ENCODE peak calls at places on chromosomes 12 and 14, in seven cellular contexts. One of them, this sample, is unnamed.

GRCh38 chr12:26435005-26435404 is 239.6 kb downstream of the SSPN start:
- DNase-seq in transverse colon: no peak
- DNase-seq in ovary: no peak
- DNase-seq in CD4-positive, alpha-beta memory T cell: no peak
- DNase-seq in upper lobe of right lung: no peak
- DNase-seq in SJSA1: no peak
- DNase-seq in psoas muscle: no peak
- DNase-seq in this sample: peak; percentile 11

GRCh38 chr12:123270380-123271181 is 1.1 kb downstream of the CDK2AP1 start:
- DNase-seq in transverse colon: peak; percentile 36
- DNase-seq in ovary: peak; percentile 33
- DNase-seq in CD4-positive, alpha-beta memory T cell: peak; percentile 7
- DNase-seq in upper lobe of right lung: peak; percentile 72
- DNase-seq in SJSA1: no peak
- DNase-seq in psoas muscle: peak; percentile 59
- DNase-seq in this sample: peak; percentile 39

GRCh38 chr12:6667559-6668210 is 4.8 kb upstream of the ING4 start:
- DNase-seq in transverse colon: no peak
- DNase-seq in ovary: no peak
- DNase-seq in CD4-positive, alpha-beta memory T cell: no peak
- DNase-seq in upper lobe of right lung: no peak
- DNase-seq in SJSA1: no peak
- DNase-seq in psoas muscle: no peak
- DNase-seq in this sample: peak; percentile 54

GRCh38 chr14:97274626-97275025 is 477.4 kb downstream of the VRK1 start:
- DNase-seq in transverse colon: no peak
- DNase-seq in ovary: no peak
- DNase-seq in CD4-positive, alpha-beta memory T cell: no peak
- DNase-seq in upper lobe of right lung: no peak
- DNase-seq in SJSA1: no peak
- DNase-seq in psoas muscle: no peak
- DNase-seq in this sample: no peak

GRCh38 chr12:91744613-91745012 is 401.0 kb downstream of the BTG1 start:
- DNase-seq in transverse colon: no peak
- DNase-seq in ovary: no peak
- DNase-seq in CD4-positive, alpha-beta memory T cell: no peak
- DNase-seq in upper lobe of right lung: no peak
- DNase-seq in SJSA1: no peak
- DNase-seq in psoas muscle: no peak
- DNase-seq in this sample: no peak

GRCh38 chr14:63523735-63524408 is 19.3 kb downstream of the PPP2R5E start:
- DNase-seq in transverse colon: no peak
- DNase-seq in ovary: no peak
- DNase-seq in CD4-positive, alpha-beta memory T cell: no peak
- DNase-seq in upper lobe of right lung: no peak
- DNase-seq in SJSA1: no peak
- DNase-seq in psoas muscle: no peak
- DNase-seq in this sample: no peak

GRCh38 chr14:72894623-72895378 is 900 bp upstream of the DPF3 start:
- DNase-seq in transverse colon: peak; percentile 38
- DNase-seq in ovary: peak; percentile 25
- DNase-seq in CD4-positive, alpha-beta memory T cell: peak; percentile 14
- DNase-seq in upper lobe of right lung: no peak
- DNase-seq in SJSA1: no peak
- DNase-seq in psoas muscle: peak; percentile 75
- DNase-seq in this sample: peak; percentile 57

GRCh38 chr12:130650131-130650530 is 66.0 kb downstream of the RIMBP2 start:
- DNase-seq in transverse colon: no peak
- DNase-seq in ovary: no peak
- DNase-seq in CD4-positive, alpha-beta memory T cell: no peak
- DNase-seq in upper lobe of right lung: no peak
- DNase-seq in SJSA1: no peak
- DNase-seq in psoas muscle: no peak
- DNase-seq in this sample: no peak

GRCh38 chr12:230925-231671 is 17.1 kb upstream of the SLC6A12 start:
- DNase-seq in transverse colon: no peak
- DNase-seq in ovary: no peak
- DNase-seq in CD4-positive, alpha-beta memory T cell: no peak
- DNase-seq in upper lobe of right lung: peak; percentile 51
- DNase-seq in SJSA1: peak; percentile 25
- DNase-seq in psoas muscle: no peak
- DNase-seq in this sample: no peak

GRCh38 chr14:48023881-48024280 is 348.5 kb upstream of the MDGA2 start:
- DNase-seq in transverse colon: no peak
- DNase-seq in ovary: no peak
- DNase-seq in CD4-positive, alpha-beta memory T cell: no peak
- DNase-seq in upper lobe of right lung: no peak
- DNase-seq in SJSA1: no peak
- DNase-seq in psoas muscle: no peak
- DNase-seq in this sample: no peak

GRCh38 chr12:9049520-9050133 is 60.3 kb downstream of the KLRG1 start:
- DNase-seq in transverse colon: no peak
- DNase-seq in ovary: no peak
- DNase-seq in CD4-positive, alpha-beta memory T cell: peak; percentile 62
- DNase-seq in upper lobe of right lung: no peak
- DNase-seq in SJSA1: no peak
- DNase-seq in psoas muscle: no peak
- DNase-seq in this sample: peak; percentile 67

GRCh38 chr12:31362759-31363415 is 36.9 kb upstream of the SINHCAF start:
- DNase-seq in transverse colon: peak; percentile 65
- DNase-seq in ovary: no peak
- DNase-seq in CD4-positive, alpha-beta memory T cell: peak; percentile 0
- DNase-seq in upper lobe of right lung: no peak
- DNase-seq in SJSA1: no peak
- DNase-seq in psoas muscle: no peak
- DNase-seq in this sample: peak; percentile 49

GRCh38 chr12:132776816-132777568 is 15.4 kb upstream of the ANKLE2 start:
- DNase-seq in transverse colon: no peak
- DNase-seq in ovary: peak; percentile 81
- DNase-seq in CD4-positive, alpha-beta memory T cell: no peak
- DNase-seq in upper lobe of right lung: no peak
- DNase-seq in SJSA1: no peak
- DNase-seq in psoas muscle: peak; percentile 85
- DNase-seq in this sample: no peak

GRCh38 chr14:61042220-61042619 is 61.2 kb downstream of the SLC38A6 start:
- DNase-seq in transverse colon: no peak
- DNase-seq in ovary: no peak
- DNase-seq in CD4-positive, alpha-beta memory T cell: no peak
- DNase-seq in upper lobe of right lung: no peak
- DNase-seq in SJSA1: no peak
- DNase-seq in psoas muscle: no peak
- DNase-seq in this sample: no peak

GRCh38 chr14:104047761-104048160 is 37.7 kb upstream of the ASPG start:
- DNase-seq in transverse colon: no peak
- DNase-seq in ovary: no peak
- DNase-seq in CD4-positive, alpha-beta memory T cell: no peak
- DNase-seq in upper lobe of right lung: no peak
- DNase-seq in SJSA1: no peak
- DNase-seq in psoas muscle: no peak
- DNase-seq in this sample: no peak
- H3K4me1 ChIP-seq in transverse colon: no peaks in the 10 kb centered on the region
- H3K4me1 ChIP-seq in ovary: no peaks in the 10 kb centered on the region
- H3K4me1 ChIP-seq in CD4-positive, alpha-beta memory T cell: no peaks in the 10 kb centered on the region
- H3K4me1 ChIP-seq in upper lobe of right lung: no peaks in the 10 kb centered on the region
- H3K4me1 ChIP-seq in SJSA1: no peaks in the 10 kb centered on the region
- H3K4me1 ChIP-seq in psoas muscle: no peaks in the 10 kb centered on the region
- H3K4me1 ChIP-seq in this sample: peaks cover 15% of the 10 kb centered on the region

DNA sequence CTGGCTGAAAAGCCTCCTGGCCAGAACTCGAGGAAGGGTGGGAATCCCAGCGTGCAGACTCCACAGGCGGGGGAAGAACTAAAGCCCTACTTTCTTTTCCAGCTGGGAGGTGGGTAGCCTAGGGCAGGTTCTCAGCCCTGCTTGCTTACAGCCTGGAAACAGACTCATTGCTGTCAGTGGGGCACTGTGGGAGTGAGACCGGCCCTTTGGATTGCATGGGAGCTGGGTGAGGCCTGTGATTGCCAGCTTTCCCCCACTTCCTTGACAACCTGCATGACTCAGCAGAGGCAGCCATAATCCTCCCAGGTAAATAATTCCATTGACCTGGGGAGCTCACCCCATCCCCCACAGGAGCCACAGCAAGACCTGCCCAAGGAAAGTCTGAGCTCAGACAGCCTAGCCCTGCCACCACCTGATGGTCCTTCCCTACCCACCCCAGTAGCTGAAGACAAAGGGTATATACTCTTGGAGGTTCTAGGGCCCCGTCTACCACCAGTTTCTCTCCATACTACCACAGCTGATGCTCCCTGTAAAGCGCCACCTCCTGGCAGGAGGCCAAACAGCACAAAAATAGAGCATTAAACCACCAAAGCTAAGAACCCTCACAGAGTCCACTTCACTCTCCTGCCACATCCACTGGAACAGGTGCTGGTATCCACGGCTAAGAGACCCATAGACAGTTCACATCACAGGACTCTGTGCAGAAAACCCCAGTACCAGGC is 294.1 kb downstream of the SEC23A start:
- DNase-seq in transverse colon: peak; percentile 86
- DNase-seq in ovary: no peak
- DNase-seq in CD4-positive, alpha-beta memory T cell: no peak
- DNase-seq in upper lobe of right lung: no peak
- DNase-seq in SJSA1: no peak
- DNase-seq in psoas muscle: no peak
- DNase-seq in this sample: peak; percentile 55
- H3K4me3 ChIP-seq in transverse colon: no peak overlapping the region
- H3K4me3 ChIP-seq in ovary: no peak overlapping the region
- H3K4me3 ChIP-seq in CD4-positive, alpha-beta memory T cell: no peak overlapping the region
- H3K4me3 ChIP-seq in upper lobe of right lung: no peak overlapping the region
- H3K4me3 ChIP-seq in SJSA1: no peak overlapping the region
- H3K4me3 ChIP-seq in psoas muscle: no peak overlapping the region
- H3K4me3 ChIP-seq in this sample: no peak overlapping the region

GRCh38 chr12:110287986-110288385 is 6.9 kb downstream of the ATP2A2 start:
- DNase-seq in transverse colon: no peak
- DNase-seq in ovary: no peak
- DNase-seq in CD4-positive, alpha-beta memory T cell: no peak
- DNase-seq in upper lobe of right lung: no peak
- DNase-seq in SJSA1: no peak
- DNase-seq in psoas muscle: no peak
- DNase-seq in this sample: no peak

GRCh38 chr12:110284597-110284996 is 3.5 kb downstream of the ATP2A2 start:
- DNase-seq in transverse colon: no peak
- DNase-seq in ovary: no peak
- DNase-seq in CD4-positive, alpha-beta memory T cell: no peak
- DNase-seq in upper lobe of right lung: no peak
- DNase-seq in SJSA1: no peak
- DNase-seq in psoas muscle: no peak
- DNase-seq in this sample: no peak

GRCh38 chr12:110282956-110283817 is 2.1 kb downstream of the ATP2A2 start:
- DNase-seq in transverse colon: no peak
- DNase-seq in ovary: no peak
- DNase-seq in CD4-positive, alpha-beta memory T cell: no peak
- DNase-seq in upper lobe of right lung: no peak
- DNase-seq in SJSA1: no peak
- DNase-seq in psoas muscle: no peak
- DNase-seq in this sample: no peak

GRCh38 chr12:110289711-110290078 is 8.6 kb downstream of the ATP2A2 start:
- DNase-seq in transverse colon: no peak
- DNase-seq in ovary: no peak
- DNase-seq in CD4-positive, alpha-beta memory T cell: no peak
- DNase-seq in upper lobe of right lung: no peak
- DNase-seq in SJSA1: no peak
- DNase-seq in psoas muscle: no peak
- DNase-seq in this sample: no peak

DNA sequence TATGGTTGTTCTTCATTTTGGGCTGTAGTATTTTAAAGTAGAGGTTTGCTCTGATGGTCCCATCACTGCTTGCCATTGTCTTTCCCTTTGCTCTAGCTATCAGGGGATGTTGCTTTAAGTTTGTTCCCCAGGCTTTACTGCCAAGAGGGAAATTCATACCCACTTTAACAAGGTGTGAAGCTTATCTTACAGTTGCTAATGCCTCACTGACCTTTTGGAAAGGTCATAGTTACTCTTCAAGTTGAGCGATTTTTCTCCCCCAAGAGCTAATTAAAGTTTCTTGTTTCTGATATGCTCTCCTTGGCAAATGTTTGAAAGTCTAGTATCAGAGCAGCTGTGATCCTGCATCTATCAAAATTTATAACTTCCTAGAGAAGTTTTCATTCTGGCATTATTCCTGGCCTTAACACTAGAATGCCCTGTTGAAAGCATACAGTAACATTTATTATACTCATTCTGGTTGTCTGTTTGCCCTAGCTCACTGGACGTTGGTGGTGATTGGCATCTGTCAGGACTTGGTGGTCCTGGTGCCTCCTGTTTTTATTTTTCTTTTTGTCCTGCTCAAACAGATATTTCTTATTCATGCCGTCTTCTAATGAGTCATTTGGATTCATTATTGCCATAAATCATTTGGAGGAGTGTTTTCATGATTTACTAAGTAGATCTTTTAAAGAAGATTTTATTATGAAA is 8.1 kb downstream of the ATP2A2 start:
- DNase-seq in transverse colon: no peak
- DNase-seq in ovary: no peak
- DNase-seq in CD4-positive, alpha-beta memory T cell: no peak
- DNase-seq in upper lobe of right lung: no peak
- DNase-seq in SJSA1: no peak
- DNase-seq in psoas muscle: no peak
- DNase-seq in this sample: no peak
- H3K4me1 ChIP-seq in transverse colon: peaks cover 42% of the 10 kb centered on the region
- H3K4me1 ChIP-seq in ovary: peaks cover 7% of the 10 kb centered on the region
- H3K4me1 ChIP-seq in CD4-positive, alpha-beta memory T cell: peaks cover 60% of the 10 kb centered on the region
- H3K4me1 ChIP-seq in upper lobe of right lung: peaks cover 35% of the 10 kb centered on the region
- H3K4me1 ChIP-seq in SJSA1: no peaks in the 10 kb centered on the region
- H3K4me1 ChIP-seq in psoas muscle: peaks cover 20% of the 10 kb centered on the region
- H3K4me1 ChIP-seq in this sample: peaks cover 23% of the 10 kb centered on the region

DNA sequence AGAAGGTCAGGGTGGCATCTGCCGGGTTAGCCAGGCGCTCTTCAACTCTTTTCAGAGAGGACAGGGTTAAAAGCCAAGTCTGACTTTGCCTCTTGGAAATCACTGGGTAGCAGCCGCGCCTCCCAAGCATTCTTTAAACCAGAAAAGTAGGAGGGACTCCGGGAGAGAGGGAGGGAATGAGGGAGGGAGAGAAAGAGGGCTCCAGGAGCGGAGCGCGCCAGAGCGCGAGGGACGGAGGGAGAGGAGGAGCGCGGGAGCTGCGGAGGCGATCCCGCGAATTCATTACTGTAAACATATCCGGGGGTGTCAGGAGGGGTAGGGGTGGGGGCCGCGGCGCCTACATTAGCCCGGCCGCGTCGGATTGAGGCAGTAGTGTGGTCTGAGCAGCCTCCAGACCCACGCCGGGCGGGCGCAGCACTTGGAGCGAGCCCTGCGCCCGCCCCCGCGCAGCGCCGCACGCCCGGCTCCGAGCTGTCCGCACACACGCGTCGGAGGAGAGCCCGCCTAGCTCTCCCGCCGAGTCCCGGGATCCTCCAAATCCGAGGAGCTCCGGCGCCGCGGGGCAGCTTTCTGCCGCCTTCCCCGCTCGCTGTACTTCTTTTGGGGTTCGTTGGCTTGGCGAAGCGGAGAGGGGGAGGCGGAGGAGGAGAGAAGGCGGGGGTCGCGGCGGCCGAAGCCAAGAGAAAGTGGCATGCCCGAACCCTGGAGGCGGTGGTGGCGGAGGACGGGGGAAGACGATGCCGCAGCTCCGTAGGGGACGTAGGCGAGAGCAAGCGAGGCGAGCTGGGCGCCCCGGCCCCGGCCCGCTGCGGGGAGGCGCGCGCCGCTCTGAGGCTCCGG is 3.3 kb downstream of the FLRT2 start:
- DNase-seq in transverse colon: no peak
- DNase-seq in ovary: peak; percentile 79
- DNase-seq in CD4-positive, alpha-beta memory T cell: no peak
- DNase-seq in upper lobe of right lung: peak; percentile 66
- DNase-seq in SJSA1: peak; percentile 80
- DNase-seq in psoas muscle: peak; percentile 72
- DNase-seq in this sample: peak; percentile 82
- H3K4me3 ChIP-seq in transverse colon: peak overlapping the region; percentile 40
- H3K4me3 ChIP-seq in ovary: peak overlapping the region; percentile 70
- H3K4me3 ChIP-seq in CD4-positive, alpha-beta memory T cell: no peak overlapping the region
- H3K4me3 ChIP-seq in upper lobe of right lung: peak overlapping the region; percentile 54
- H3K4me3 ChIP-seq in SJSA1: peak overlapping the region; percentile 83
- H3K4me3 ChIP-seq in psoas muscle: peak overlapping the region; percentile 77
- H3K4me3 ChIP-seq in this sample: peak overlapping the region; percentile 71

GRCh38 chr12:111444314-111444705 is 38.6 kb downstream of the SH2B3 start:
- DNase-seq in transverse colon: peak; percentile 12
- DNase-seq in ovary: no peak
- DNase-seq in CD4-positive, alpha-beta memory T cell: no peak
- DNase-seq in upper lobe of right lung: no peak
- DNase-seq in SJSA1: no peak
- DNase-seq in psoas muscle: no peak
- DNase-seq in this sample: no peak
- H3K4me1 ChIP-seq in transverse colon: peaks cover 57% of the 10 kb centered on the region
- H3K4me1 ChIP-seq in ovary: peaks cover 6% of the 10 kb centered on the region
- H3K4me1 ChIP-seq in CD4-positive, alpha-beta memory T cell: peaks cover 82% of the 10 kb centered on the region
- H3K4me1 ChIP-seq in upper lobe of right lung: peaks cover 88% of the 10 kb centered on the region
- H3K4me1 ChIP-seq in SJSA1: no peaks in the 10 kb centered on the region
- H3K4me1 ChIP-seq in psoas muscle: peaks cover 62% of the 10 kb centered on the region
- H3K4me1 ChIP-seq in this sample: no peaks in the 10 kb centered on the region

This sample was measured in hepatocyte.